ENCODE peak calls at places on chromosomes 2 and 18, in nine cellular contexts. I is midbrain, K is NCI-H1092 treated with DMSO at 0.1 percent for 48 hours, O is D341Med, Z is ELF-1, L is ureter, B is anterior cingulate cortex, A is adipocyte, F is fibroblast of lung. C is an unnamed sample.

GRCh38 chr2:234711308-234711707 is 214.4 kb upstream of the ARL4C start:
- DNase-seq in L (no peak), O (no peak), I (no peak), A (no peak), B (no peak), Z (no peak), F (no peak), K (no peak), C (no peak)

GRCh38 chr2:232009639-232010274 is 48.2 kb downstream of the DIS3L2 start:
- DNase-seq in O (no peak), F (no peak), K (no peak), L (no peak), A (no peak), I (no peak), B (no peak), Z (no peak), C (no peak)

GRCh38 chr2:106062627-106063026 is 131.5 kb downstream of the UXS1 start:
- DNase-seq in K (no peak), I (no peak), F (no peak), O (no peak), L (no peak), Z (no peak), B (no peak), A (peak; percentile 18), C (no peak)

GRCh38 chr2:68225119-68225632 is 27.2 kb downstream of the PPP3R1 start:
- DNase-seq in Z (peak; percentile 36), K (no peak), I (no peak), F (peak; percentile 39), B (no peak), L (no peak), A (no peak), O (peak; percentile 55), C (peak; percentile 88)

GRCh38 chr18:79614211-79615028 is 65.2 kb upstream of the CTDP1 start:
- DNase-seq in A (no peak), F (no peak), O (no peak), L (peak; percentile 23), I (no peak), Z (no peak), K (no peak), B (no peak), C (no peak)

GRCh38 chr2:88451647-88452150 is 794 bp downstream of the FOXI3 start:
- DNase-seq in O (no peak), B (no peak), K (peak; percentile 1), F (no peak), A (peak; percentile 12), I (no peak), Z (peak; percentile 35), L (no peak), C (peak; percentile 47)

GRCh38 chr2:170229744-170230143 is 51.8 kb downstream of the MYO3B start:
- DNase-seq in L (no peak), O (no peak), K (no peak), F (no peak), Z (no peak), B (no peak), I (no peak), A (no peak), C (no peak)

GRCh38 chr2:98088261-98088660 is 1.3 kb downstream of the VWA3B start:
- DNase-seq in F (no peak), A (no peak), I (peak; percentile 51), Z (no peak), B (no peak), K (no peak), O (no peak), L (no peak), C (no peak)

GRCh38 chr2:235168174-235168979 is 216.6 kb downstream of the SH3BP4 start:
- DNase-seq in K (no peak), Z (peak; percentile 12), O (no peak), A (no peak), I (no peak), F (no peak), L (no peak), B (no peak), C (no peak)

GRCh38 chr2:239692348-239692747 is 291.5 kb upstream of the HDAC4 start:
- DNase-seq in L (no peak), K (no peak), Z (no peak), O (no peak), A (no peak), B (peak; percentile 48), F (no peak), I (no peak), C (no peak)